ENCODE peak calls at places on chromosomes 16 and 17, in five cellular contexts. One of them, this sample, is unnamed. For H3K36me3, the result is how much of the 10 kb centered on the place peaks cover.

GRCh38 chr16:16120382-16121184 is 102.7 kb downstream of the ABCC6 start:
- DNase-seq in mammary epithelial cell: no peak
- DNase-seq in tibial nerve: no peak
- DNase-seq in cardiac muscle cell: peak
- DNase-seq in neural progenitor cell: no peak
- DNase-seq in this sample: no peak

GRCh38 chr16:67964477-67965131 is 3.8 kb downstream of the SLC12A4 start:
- DNase-seq in cardiac muscle cell: no peak
- DNase-seq in tibial nerve: no peak
- DNase-seq in neural progenitor cell: no peak
- DNase-seq in mammary epithelial cell: no peak
- DNase-seq in this sample: no peak

GRCh38 chr17:59607817-59608403 is 11.8 kb upstream of the CLTC start:
- DNase-seq in cardiac muscle cell: no peak
- DNase-seq in neural progenitor cell: peak
- DNase-seq in tibial nerve: no peak
- DNase-seq in mammary epithelial cell: no peak
- DNase-seq in this sample: no peak

GRCh38 chr16:55811811-55812210 is 21.1 kb downstream of the CES1 start:
- DNase-seq in mammary epithelial cell: peak
- DNase-seq in cardiac muscle cell: no peak
- DNase-seq in neural progenitor cell: no peak
- DNase-seq in tibial nerve: no peak
- DNase-seq in this sample: no peak

GRCh38 chr16:46817961-46818360 is 13.0 kb downstream of the C16orf87 start:
- DNase-seq in cardiac muscle cell: no peak
- DNase-seq in neural progenitor cell: no peak
- DNase-seq in mammary epithelial cell: no peak
- DNase-seq in tibial nerve: no peak
- DNase-seq in this sample: no peak

GRCh38 chr17:79621151-79621940 is 10.5 kb upstream of the RBFOX3 start:
- DNase-seq in cardiac muscle cell: no peak
- DNase-seq in mammary epithelial cell: no peak
- DNase-seq in tibial nerve: no peak
- DNase-seq in neural progenitor cell: no peak
- DNase-seq in this sample: no peak

GRCh38 chr16:28623172-28623711 is 13.4 kb upstream of the SULT1A1 start:
- DNase-seq in cardiac muscle cell: peak
- DNase-seq in neural progenitor cell: no peak
- DNase-seq in mammary epithelial cell: peak
- DNase-seq in tibial nerve: no peak
- DNase-seq in this sample: no peak

GRCh38 chr16:17437142-17437720 is 33.5 kb downstream of the XYLT1 start:
- DNase-seq in mammary epithelial cell: no peak
- DNase-seq in neural progenitor cell: no peak
- DNase-seq in cardiac muscle cell: peak
- DNase-seq in tibial nerve: no peak
- DNase-seq in this sample: no peak

GRCh38 chr17:59651346-59651745 is 31.7 kb downstream of the CLTC start:
- DNase-seq in tibial nerve: no peak
- DNase-seq in cardiac muscle cell: peak
- DNase-seq in neural progenitor cell: no peak
- DNase-seq in mammary epithelial cell: peak
- DNase-seq in this sample: no peak

GRCh38 chr17:62950067-62950466 is 16.0 kb upstream of the TANC2 start:
- DNase-seq in cardiac muscle cell: peak
- DNase-seq in mammary epithelial cell: peak
- DNase-seq in neural progenitor cell: no peak
- DNase-seq in tibial nerve: no peak
- DNase-seq in this sample: no peak

GRCh38 chr17:20775331-20775730 is 195.8 kb downstream of the CDRT15L2 start:
- DNase-seq in cardiac muscle cell: no peak
- DNase-seq in mammary epithelial cell: no peak
- DNase-seq in neural progenitor cell: no peak
- DNase-seq in tibial nerve: no peak
- DNase-seq in this sample: no peak

GRCh38 chr17:27849474-27850185 is 43.5 kb downstream of the LYRM9 start:
- DNase-seq in cardiac muscle cell: no peak
- DNase-seq in neural progenitor cell: no peak
- DNase-seq in mammary epithelial cell: no peak
- DNase-seq in tibial nerve: no peak
- DNase-seq in this sample: no peak

GRCh38 chr16:29675811-29676643 is 3.0 kb upstream of the QPRT start:
- DNase-seq in neural progenitor cell: peak
- DNase-seq in tibial nerve: no peak
- DNase-seq in mammary epithelial cell: peak
- DNase-seq in cardiac muscle cell: peak
- DNase-seq in this sample: no peak

GRCh38 chr17:66240630-66241029 is 11.4 kb upstream of the APOH start:
- DNase-seq in cardiac muscle cell: peak
- DNase-seq in mammary epithelial cell: peak
- DNase-seq in tibial nerve: no peak
- DNase-seq in neural progenitor cell: no peak
- DNase-seq in this sample: peak

GRCh38 chr16:8866118-8866883 is 2.5 kb downstream of the CARHSP1 start:
- DNase-seq in neural progenitor cell: peak
- DNase-seq in mammary epithelial cell: no peak
- DNase-seq in tibial nerve: peak
- DNase-seq in cardiac muscle cell: peak
- DNase-seq in this sample: no peak

GRCh38 chr17:27339836-27340550 is 46.1 kb downstream of the WSB1 start:
- DNase-seq in tibial nerve: no peak
- DNase-seq in neural progenitor cell: no peak
- DNase-seq in mammary epithelial cell: peak
- DNase-seq in cardiac muscle cell: no peak
- DNase-seq in this sample: no peak

GRCh38 chr17:1487939-1488825 is 4.3 kb downstream of the MYO1C start:
- DNase-seq in tibial nerve: peak
- DNase-seq in cardiac muscle cell: peak
- DNase-seq in mammary epithelial cell: peak
- DNase-seq in neural progenitor cell: peak
- DNase-seq in this sample: peak

GRCh38 chr17:7912927-7913524 is 3.1 kb downstream of the RNF227 start:
- DNase-seq in mammary epithelial cell: peak
- DNase-seq in tibial nerve: peak
- DNase-seq in neural progenitor cell: peak
- DNase-seq in cardiac muscle cell: peak
- DNase-seq in this sample: no peak

GRCh38 chr16:52069866-52070265 is 477.1 kb downstream of the TOX3 start:
- DNase-seq in mammary epithelial cell: peak
- DNase-seq in neural progenitor cell: peak
- DNase-seq in cardiac muscle cell: peak
- DNase-seq in tibial nerve: no peak
- DNase-seq in this sample: no peak

GRCh38 chr17:51493206-51493605 is 232.9 kb downstream of the UTP18 start:
- DNase-seq in tibial nerve: no peak
- DNase-seq in cardiac muscle cell: no peak
- DNase-seq in neural progenitor cell: no peak
- DNase-seq in mammary epithelial cell: no peak
- DNase-seq in this sample: no peak

GRCh38 chr16:78075800-78076199 is 23.7 kb upstream of the WWOX start:
- DNase-seq in mammary epithelial cell: no peak
- DNase-seq in neural progenitor cell: peak
- DNase-seq in tibial nerve: no peak
- DNase-seq in cardiac muscle cell: no peak
- DNase-seq in this sample: no peak

GRCh38 chr16:3625911-3626732 is 14.7 kb upstream of the SLX4 start:
- DNase-seq in cardiac muscle cell: peak
- DNase-seq in neural progenitor cell: no peak
- DNase-seq in tibial nerve: no peak
- DNase-seq in mammary epithelial cell: no peak
- DNase-seq in this sample: no peak

GRCh38 chr17:36856921-36857381 is 80.3 kb upstream of the LHX1 start:
- DNase-seq in tibial nerve: no peak
- DNase-seq in neural progenitor cell: no peak
- DNase-seq in mammary epithelial cell: no peak
- DNase-seq in cardiac muscle cell: no peak
- DNase-seq in this sample: no peak

GRCh38 chr17:75830168-75831031 is 13.8 kb downstream of the UNC13D start:
- DNase-seq in cardiac muscle cell: no peak
- DNase-seq in mammary epithelial cell: no peak
- DNase-seq in neural progenitor cell: peak
- DNase-seq in tibial nerve: no peak
- DNase-seq in this sample: no peak

GRCh38 chr16:66030036-66030435 is 336.5 kb upstream of the CDH5 start:
- DNase-seq in cardiac muscle cell: peak
- DNase-seq in mammary epithelial cell: no peak
- DNase-seq in tibial nerve: no peak
- DNase-seq in neural progenitor cell: no peak
- DNase-seq in this sample: no peak

GRCh38 chr16:19136549-19137196 is 22.9 kb downstream of the ITPRIPL2 start:
- DNase-seq in mammary epithelial cell: peak
- DNase-seq in tibial nerve: peak
- DNase-seq in neural progenitor cell: no peak
- DNase-seq in cardiac muscle cell: no peak
- DNase-seq in this sample: no peak

GRCh38 chr16:4529085-4530060 is 9.2 kb downstream of the CDIP1 start:
- DNase-seq in cardiac muscle cell: peak
- DNase-seq in neural progenitor cell: peak
- DNase-seq in tibial nerve: no peak
- DNase-seq in mammary epithelial cell: peak
- DNase-seq in this sample: no peak

GRCh38 chr16:67164599-67165061 is at the start of gene HSF4:
- DNase-seq in mammary epithelial cell: no peak
- DNase-seq in neural progenitor cell: peak
- DNase-seq in cardiac muscle cell: peak
- DNase-seq in tibial nerve: peak
- DNase-seq in this sample: no peak

GRCh38 chr17:50175035-50175788 is 9.4 kb downstream of the SGCA start:
- DNase-seq in cardiac muscle cell: no peak
- DNase-seq in tibial nerve: no peak
- DNase-seq in neural progenitor cell: no peak
- DNase-seq in mammary epithelial cell: no peak
- DNase-seq in this sample: no peak

GRCh38 chr17:50176559-50177471 is 11.0 kb downstream of the SGCA start:
- DNase-seq in mammary epithelial cell: no peak
- DNase-seq in neural progenitor cell: no peak
- DNase-seq in tibial nerve: no peak
- DNase-seq in cardiac muscle cell: no peak
- DNase-seq in this sample: no peak

GRCh38 chr17:50172130-50172529 is 6.3 kb downstream of the SGCA start:
- DNase-seq in mammary epithelial cell: no peak
- DNase-seq in cardiac muscle cell: no peak
- DNase-seq in neural progenitor cell: no peak
- DNase-seq in tibial nerve: no peak
- DNase-seq in this sample: no peak

GRCh38 chr17:50173335-50173941 is 7.6 kb downstream of the SGCA start:
- DNase-seq in tibial nerve: no peak
- DNase-seq in neural progenitor cell: peak
- DNase-seq in mammary epithelial cell: peak
- DNase-seq in cardiac muscle cell: peak
- DNase-seq in this sample: peak

GRCh38 chr17:50174444-50174843 is 8.6 kb downstream of the SGCA start:
- DNase-seq in cardiac muscle cell: no peak
- DNase-seq in neural progenitor cell: no peak
- DNase-seq in tibial nerve: no peak
- DNase-seq in mammary epithelial cell: no peak
- DNase-seq in this sample: no peak
- H3K4me3 ChIP-seq in cardiac muscle cell: no peak
- H3K4me3 ChIP-seq in neural progenitor cell: no peak
- H3K4me3 ChIP-seq in tibial nerve: no peak
- H3K4me3 ChIP-seq in mammary epithelial cell: no peak
- H3K4me3 ChIP-seq in this sample: no peak

DNA sequence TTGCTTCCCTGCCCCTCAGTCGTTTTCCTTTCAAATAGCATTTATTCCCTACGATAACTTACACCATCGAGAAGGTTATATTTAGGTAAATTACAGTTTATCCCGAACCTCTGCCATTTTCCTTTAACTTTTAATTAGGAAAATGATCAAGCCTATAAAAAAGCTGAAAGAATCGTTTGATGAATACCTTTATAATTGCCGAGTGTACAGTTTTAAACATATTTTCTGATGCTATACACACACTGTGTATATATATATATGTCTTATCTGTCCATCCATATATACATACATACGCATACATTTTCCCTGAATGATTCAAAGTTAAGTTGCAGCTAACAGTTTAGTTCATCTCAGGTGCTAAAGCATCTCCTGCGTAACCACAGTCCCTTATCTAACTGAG is 56.6 kb upstream of the CRISPLD2 start:
- DNase-seq in neural progenitor cell: no peak
- DNase-seq in cardiac muscle cell: no peak
- DNase-seq in tibial nerve: no peak
- DNase-seq in mammary epithelial cell: no peak
- DNase-seq in this sample: no peak
- H3K36me3 ChIP-seq in neural progenitor cell: under half
- H3K36me3 ChIP-seq in cardiac muscle cell: under half
- H3K36me3 ChIP-seq in tibial nerve: half or more
- H3K36me3 ChIP-seq in mammary epithelial cell: under half
- H3K36me3 ChIP-seq in this sample: under half

GRCh38 chr16:168424-168823 is 2.6 kb downstream of the HBM start:
- DNase-seq in mammary epithelial cell: no peak
- DNase-seq in tibial nerve: no peak
- DNase-seq in neural progenitor cell: no peak
- DNase-seq in cardiac muscle cell: no peak
- DNase-seq in this sample: no peak
- H3K4me3 ChIP-seq in mammary epithelial cell: no peak
- H3K4me3 ChIP-seq in tibial nerve: no peak
- H3K4me3 ChIP-seq in neural progenitor cell: no peak
- H3K4me3 ChIP-seq in cardiac muscle cell: no peak
- H3K4me3 ChIP-seq in this sample: no peak

GRCh38 chr17:77478899-77479298 is 338.1 kb downstream of the SEC14L1 start:
- DNase-seq in cardiac muscle cell: no peak
- DNase-seq in tibial nerve: no peak
- DNase-seq in mammary epithelial cell: no peak
- DNase-seq in neural progenitor cell: peak
- DNase-seq in this sample: no peak
- H3K36me3 ChIP-seq in cardiac muscle cell: under half
- H3K36me3 ChIP-seq in tibial nerve: under half
- H3K36me3 ChIP-seq in mammary epithelial cell: under half
- H3K36me3 ChIP-seq in neural progenitor cell: under half
- H3K36me3 ChIP-seq in this sample: under half

DNA sequence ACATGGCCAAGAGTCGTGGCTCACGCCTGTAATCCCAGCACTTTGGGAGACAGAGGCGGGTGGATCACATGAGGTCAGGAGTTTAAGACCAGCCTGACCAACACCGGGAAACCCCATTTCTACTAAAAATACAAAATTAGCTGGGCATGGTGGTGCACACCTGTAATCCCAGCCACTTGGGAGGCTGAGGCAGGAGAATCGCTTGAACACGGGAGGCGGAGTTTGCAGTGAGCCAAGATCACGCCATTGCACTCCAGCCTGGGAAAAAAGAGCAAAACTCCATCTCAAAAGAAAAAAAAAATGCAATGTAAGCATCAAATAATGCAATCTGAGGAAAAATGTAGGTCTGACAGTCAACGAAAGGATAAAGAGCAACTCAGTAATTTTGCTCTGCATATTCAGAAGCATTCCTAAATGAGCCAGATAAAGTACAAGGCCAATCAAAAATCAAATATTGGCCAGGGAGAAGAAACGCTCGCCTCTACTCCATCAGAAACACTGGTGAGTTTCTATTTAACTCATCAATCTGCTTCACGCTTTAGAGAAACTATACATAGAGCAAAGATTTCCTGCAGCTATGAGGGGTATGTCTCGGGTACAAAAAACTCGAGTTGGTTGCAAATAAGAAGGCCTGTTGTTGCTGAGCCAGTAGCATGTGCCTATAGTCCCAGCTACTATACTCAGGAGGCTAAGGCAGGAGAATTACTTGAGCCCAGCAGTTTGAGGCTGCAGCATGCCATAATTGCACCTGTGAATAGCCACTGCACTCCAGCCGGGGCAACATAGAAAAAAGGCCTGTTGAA is 3.7 kb downstream of the TXNDC11 start:
- DNase-seq in mammary epithelial cell: no peak
- DNase-seq in cardiac muscle cell: no peak
- DNase-seq in neural progenitor cell: no peak
- DNase-seq in tibial nerve: no peak
- DNase-seq in this sample: no peak
- H3K4me3 ChIP-seq in mammary epithelial cell: no peak
- H3K4me3 ChIP-seq in cardiac muscle cell: no peak
- H3K4me3 ChIP-seq in neural progenitor cell: no peak
- H3K4me3 ChIP-seq in tibial nerve: no peak
- H3K4me3 ChIP-seq in this sample: no peak